ENCODE peak calls at places on chromosomes 5 and 9, in four cellular contexts. M is K562, W is HepG2, O is GM12878. L is an unnamed sample.
A peak's percentile ranks its signal among the peaks of the same experiment; 100 is the strongest.

GRCh38 chr5:53480474-53481353 is at the start of gene FST:
- DNase-seq in M (peak; percentile 18), W (no peak), O (no peak), L (peak; percentile 25)

GRCh38 chr9:17611342-17611741 is 32.5 kb downstream of the SH3GL2 start:
- DNase-seq in W (no peak), M (no peak), O (no peak), L (no peak)

GRCh38 chr5:4022991-4023390 is 427.4 kb downstream of the IRX1 start:
- DNase-seq in W (no peak), M (no peak), O (no peak), L (no peak)

GRCh38 chr9:15132107-15132506 is 174.9 kb downstream of the TTC39B start:
- DNase-seq in O (no peak), W (no peak), M (no peak), L (no peak)

GRCh38 chr9:108039491-108039890 is 549.9 kb upstream of the KLF4 start:
- DNase-seq in O (no peak), M (no peak), W (no peak), L (no peak)

GRCh38 chr5:164060956-164061355 is 555.5 kb downstream of the MAT2B start:
- DNase-seq in W (no peak), M (no peak), O (no peak), L (no peak)

GRCh38 chr5:71880531-71880930 is 161.5 kb downstream of the CARTPT start:
- DNase-seq in W (no peak), O (no peak), M (no peak), L (no peak)

GRCh38 chr9:86485359-86485758 is 131.1 kb upstream of the TUT7 start:
- DNase-seq in O (no peak), W (no peak), M (no peak), L (no peak)

GRCh38 chr5:58871648-58872242 is 288.9 kb downstream of the RAB3C start:
- DNase-seq in W (peak; percentile 24), O (no peak), M (peak; percentile 38), L (peak; percentile 69)

GRCh38 chr5:135139397-135140134 is 105.5 kb upstream of the PITX1 start:
- DNase-seq in O (no peak), M (peak; percentile 56), W (peak; percentile 45), L (peak; percentile 81)

GRCh38 chr9:83964973-83965349 is 15.1 kb downstream of the HNRNPK start:
- DNase-seq in W (no peak), O (no peak), M (no peak), L (no peak)

GRCh38 chr9:136590788-136591187 is 44.9 kb upstream of the NOTCH1 start:
- DNase-seq in M (peak; percentile 52), W (no peak), O (no peak), L (no peak)
- TF ChIP-seq USF2 in M (no peak), W (no peak), O (no peak), L (no peak)

GRCh38 chr9:92720209-92720765 is 44.3 kb downstream of the BICD2 start:
- DNase-seq in M (no peak), O (no peak), W (no peak), L (no peak)
- TF ChIP-seq CHD4 in M (no peak), O (no peak), W (no peak), L (no peak)

DNA sequence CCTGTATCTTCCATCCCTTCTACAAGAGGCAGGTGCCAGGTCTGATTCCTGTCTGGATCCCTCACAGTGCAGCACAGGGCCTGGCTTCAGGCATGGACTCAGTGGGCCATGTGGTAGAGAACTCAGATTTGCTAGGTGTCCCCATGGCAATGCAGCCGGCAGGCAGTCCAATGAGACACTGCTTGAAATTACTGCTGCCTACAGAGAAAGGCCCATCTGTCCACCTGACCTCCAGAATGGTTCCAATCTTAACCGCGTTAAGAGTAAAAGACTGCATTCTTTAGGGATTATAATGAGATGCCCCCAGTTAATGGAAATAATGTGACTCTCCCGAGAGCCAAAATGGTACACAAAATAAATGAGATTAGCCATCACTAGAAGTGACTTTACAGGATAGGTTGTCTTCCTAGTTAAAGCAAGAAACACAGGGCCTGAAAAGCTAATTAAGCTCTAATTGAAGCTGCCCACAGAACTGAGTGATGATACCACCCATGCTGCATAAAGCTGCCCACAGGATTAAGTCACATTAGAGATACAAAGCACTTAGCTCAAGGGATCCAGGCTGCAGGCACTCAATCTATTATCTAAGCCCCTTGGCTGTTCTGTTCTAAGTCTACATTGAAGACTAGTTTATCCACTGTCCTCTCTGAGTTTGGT is 11.4 kb downstream of the FAM193B start:
- DNase-seq in W (no peak), O (no peak), M (no peak), L (no peak)
- TF ChIP-seq USF2 in W (no peak), O (no peak), M (no peak), L (no peak)

GRCh38 chr9:134317431-134318414 is 8.5 kb upstream of the RXRA start:
- DNase-seq in O (no peak), W (no peak), M (no peak), L (no peak)

GRCh38 chr9:134314950-134315715 is 11.1 kb upstream of the RXRA start:
- DNase-seq in M (no peak), O (no peak), W (no peak), L (no peak)

GRCh38 chr9:134315716-134316443 is 10.4 kb upstream of the RXRA start:
- DNase-seq in W (no peak), M (no peak), O (no peak), L (no peak)

GRCh38 chr9:134318481-134318891 is 7.8 kb upstream of the RXRA start:
- DNase-seq in M (no peak), W (no peak), O (no peak), L (no peak)

DNA sequence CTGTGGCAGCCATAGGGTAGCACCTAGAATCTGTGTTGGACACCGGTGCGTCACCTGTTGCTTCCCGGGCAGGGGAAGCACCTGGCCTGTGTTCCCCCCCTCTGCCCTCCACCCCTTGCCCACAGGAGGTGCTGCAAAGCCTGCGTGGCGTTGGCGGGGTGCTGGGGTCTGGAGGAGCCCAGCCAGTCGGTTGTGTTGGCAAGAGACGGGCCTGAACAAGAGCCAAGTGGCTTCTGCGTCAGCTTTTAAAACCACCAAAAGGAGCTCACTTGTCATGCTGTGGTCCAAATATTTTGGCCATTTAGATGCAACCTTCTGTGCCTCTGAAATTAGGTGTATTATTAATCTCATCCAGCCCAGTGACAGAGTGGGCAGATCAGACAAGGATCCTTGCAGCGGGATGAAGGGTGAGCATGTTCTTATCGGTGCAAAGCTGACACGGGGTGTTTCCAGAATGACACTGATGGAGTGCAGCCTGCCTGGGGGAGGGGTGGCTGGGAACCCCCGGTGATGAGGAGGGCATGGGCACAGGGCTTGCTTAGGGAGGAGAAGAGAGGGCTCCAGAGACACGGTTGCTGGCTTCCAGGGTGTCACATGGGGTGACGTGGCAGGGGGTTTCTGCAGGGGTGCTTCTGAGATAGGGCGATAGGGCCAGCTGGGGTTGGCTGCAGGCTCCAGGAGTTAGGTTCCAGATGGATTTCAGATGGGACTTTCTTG is 9.7 kb upstream of the RXRA start:
- DNase-seq in W (no peak), M (peak; percentile 51), O (peak; percentile 23), L (no peak)
- TF ChIP-seq CHD4 in W (no peak), M (no peak), O (no peak), L (no peak)

GRCh38 chr9:32725066-32725860 is 58.1 kb upstream of the TMEM215 start:
- DNase-seq in M (no peak), O (no peak), W (no peak), L (no peak)
- TF ChIP-seq USF2 in M (no peak), O (no peak), W (no peak), L (no peak)

GRCh38 chr5:168472329-168472728 is 13.9 kb upstream of the RARS1 start:
- DNase-seq in W (no peak), M (peak; percentile 23), O (no peak), L (peak; percentile 23)
- TF ChIP-seq CHD4 in W (no peak), M (no peak), O (no peak), L (no peak)

L was measured in A549.